ENCODE peak calls at places on chromosomes 5 and 9, in eight cellular contexts. U is Karpas-422; J is ovary; X is Calu3; Q is activated T-helper 1 cell treated with anti-CD3 and anti-CD28 coated beads, Interleukin-2, amount 50 U/mL, for 16 hours; E is NCI-H774; M is neural progenitor cell; Z is CD4-positive, CD25-positive, alpha-beta regulatory T cell. W is an unnamed sample.

GRCh38 chr5:129094924-129095797 is 612 bp downstream of the ISOC1 start:
- DNase-seq in M (peak), U (peak), Q (no peak), E (no peak), X (peak), J (peak), Z (peak), W (peak)

GRCh38 chr9:79731483-79731882 is 159.7 kb downstream of the TLE4 start:
- DNase-seq in E (no peak), Q (no peak), J (no peak), M (no peak), U (no peak), X (no peak), Z (no peak), W (no peak)

GRCh38 chr5:147558826-147559225 is 49.0 kb upstream of the DPYSL3 start:
- DNase-seq in Z (no peak), U (peak), M (peak), X (peak), J (peak), E (peak), Q (no peak), W (peak)

GRCh38 chr5:966941-967340 is 41.7 kb upstream of the NKD2 start:
- DNase-seq in J (no peak), M (no peak), X (no peak), Q (no peak), U (no peak), E (no peak), Z (no peak), W (no peak)

GRCh38 chr9:12640021-12640587 is 53.1 kb upstream of the TYRP1 start:
- DNase-seq in X (no peak), U (peak), Q (no peak), M (peak), J (no peak), E (peak), Z (no peak), W (peak)

GRCh38 chr5:83357621-83358231 is 113.8 kb upstream of the VCAN start:
- DNase-seq in E (no peak), M (no peak), Z (no peak), J (no peak), U (no peak), X (no peak), Q (no peak), W (no peak)

GRCh38 chr5:31027726-31028125 is 165.8 kb upstream of the CDH6 start:
- DNase-seq in M (no peak), J (no peak), U (no peak), Q (no peak), E (no peak), X (no peak), Z (no peak), W (no peak)

GRCh38 chr9:34665381-34666250 is 3.2 kb upstream of the CCL27 start:
- DNase-seq in U (peak), X (peak), M (peak), Q (peak), J (peak), E (peak), Z (peak), W (peak)

GRCh38 chr5:149618581-149619248 is 37.4 kb downstream of the ARHGEF37 start:
- DNase-seq in J (no peak), E (peak), X (peak), U (peak), Z (no peak), M (peak), Q (no peak), W (peak)

GRCh38 chr9:108094676-108094993 is 605.1 kb upstream of the KLF4 start:
- DNase-seq in Z (no peak), U (peak), X (no peak), M (no peak), E (no peak), Q (no peak), J (no peak), W (no peak)

GRCh38 chr5:14410068-14410941 is 171.3 kb upstream of the OTULINL start:
- DNase-seq in U (no peak), M (no peak), Z (no peak), X (no peak), E (no peak), J (peak), Q (no peak), W (no peak)

GRCh38 chr5:33701251-33701650 is 190.5 kb downstream of the ADAMTS12 start:
- DNase-seq in U (no peak), J (no peak), Z (no peak), X (no peak), Q (no peak), M (no peak), E (no peak), W (no peak)

GRCh38 chr9:135217836-135218235 is 130.4 kb downstream of the OLFM1 start:
- DNase-seq in Q (no peak), U (no peak), M (no peak), J (no peak), Z (no peak), E (no peak), X (no peak), W (no peak)

GRCh38 chr5:124203308-124203707 is 543.1 kb downstream of the ZNF608 start:
- DNase-seq in Z (no peak), E (no peak), M (no peak), Q (no peak), J (no peak), U (no peak), X (no peak), W (no peak)

GRCh38 chr9:84170521-84171141 is 169.9 kb downstream of the SLC28A3 start:
- DNase-seq in M (peak), E (no peak), U (no peak), Z (no peak), X (peak), Q (no peak), J (peak), W (no peak)